ENCODE peak calls at places on chromosomes 7 and 10, in six cellular contexts. N, Z, T, L, A and W are unnamed samples.

GRCh38 chr10:102935939-102936605 is 18.0 kb downstream of the CNNM2 start:
- DNase-seq in N (no peak), L (no peak), T (no peak), A (no peak), Z (no peak), W (no peak)

GRCh38 chr7:151696738-151697514 is 177.2 kb upstream of the RHEB start:
- DNase-seq in Z (no peak), T (peak; percentile 41), A (peak; percentile 83), N (no peak), L (no peak), W (peak; percentile 74)

GRCh38 chr10:132562177-132562915 is 24.8 kb downstream of the INPP5A start:
- DNase-seq in Z (no peak), T (no peak), N (no peak), A (no peak), L (no peak), W (no peak)

GRCh38 chr10:53702489-53702888 is 929.9 kb upstream of the MBL2 start:
- DNase-seq in T (peak; percentile 34), L (no peak), N (no peak), A (no peak), Z (no peak), W (peak; percentile 64)

GRCh38 chr7:116522247-116522646 is 2.6 kb upstream of the CAV1 start:
- DNase-seq in L (no peak), T (no peak), Z (no peak), N (peak; percentile 71), A (no peak), W (no peak)

GRCh38 chr10:43078986-43079273 is 2.1 kb downstream of the RET start:
- DNase-seq in Z (no peak), T (peak; percentile 21), N (no peak), A (peak; percentile 43), L (no peak), W (no peak)

GRCh38 chr10:120588311-120588710 is 131.3 kb downstream of the PLPP4 start:
- DNase-seq in A (no peak), T (no peak), L (no peak), Z (no peak), N (no peak), W (no peak)

GRCh38 chr7:44995555-44996493 is 4.2 kb upstream of the CCM2 start:
- DNase-seq in Z (no peak), N (no peak), T (no peak), A (no peak), L (no peak), W (no peak)

GRCh38 chr7:101717986-101718746 is 89.1 kb upstream of the MYL10 start:
- DNase-seq in N (peak; percentile 4), L (peak; percentile 53), A (no peak), T (peak; percentile 8), Z (no peak), W (peak; percentile 19)

GRCh38 chr7:107998660-107999480 is 4.1 kb downstream of the LAMB1 start:
- DNase-seq in N (no peak), A (no peak), L (no peak), T (no peak), Z (no peak), W (peak; percentile 39)

GRCh38 chr10:44651395-44651661 is 259.8 kb upstream of the TMEM72 start:
- DNase-seq in T (no peak), Z (no peak), A (no peak), N (no peak), L (no peak), W (no peak)

DNA sequence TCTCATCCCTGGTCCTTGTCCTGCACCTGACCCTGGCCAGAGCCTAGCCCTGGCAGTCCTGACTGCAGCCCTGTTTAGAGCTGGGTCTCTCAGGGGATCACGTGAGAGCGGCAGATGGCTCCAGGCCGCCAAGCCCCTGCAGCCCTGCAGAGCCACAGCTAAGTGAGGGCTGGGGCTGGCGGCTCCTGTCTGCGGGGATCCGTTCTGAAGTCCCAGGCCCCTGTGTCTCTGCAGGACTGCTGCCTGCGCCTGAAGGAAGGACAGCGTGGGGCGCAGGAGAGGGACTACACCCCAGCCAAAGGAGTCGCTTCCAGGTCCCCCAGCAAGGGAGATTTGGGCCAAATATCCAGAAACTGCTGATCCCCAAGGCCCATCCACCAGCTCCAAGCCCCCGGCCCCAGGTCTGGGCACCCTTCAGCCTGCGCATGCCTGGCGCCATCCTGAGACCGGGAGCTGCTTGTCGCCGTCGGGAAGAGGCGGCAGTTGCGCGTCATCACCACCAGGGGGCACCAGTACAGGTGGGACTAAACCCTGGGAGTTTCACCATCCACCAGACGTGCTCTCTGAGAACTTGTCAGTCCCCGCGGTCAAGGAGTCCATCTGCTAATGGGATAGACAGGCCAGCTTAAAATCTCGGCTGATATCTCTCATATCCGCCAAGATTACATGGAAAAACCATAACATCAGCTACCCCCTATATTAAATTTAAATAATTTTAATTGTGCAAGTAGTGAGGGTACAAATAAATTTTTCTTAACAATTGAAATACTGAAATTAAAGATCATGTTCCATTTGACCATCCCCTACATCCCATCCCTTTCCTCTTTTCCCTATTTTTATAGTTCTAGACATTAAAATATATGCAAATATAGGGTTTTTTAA is 25.1 kb upstream of the GHRHR start:
- DNase-seq in T (peak; percentile 84), L (peak; percentile 86), Z (peak; percentile 67), N (peak; percentile 64), A (peak; percentile 95), W (peak; percentile 95)
- H3K4me3 ChIP-seq in T (peak overlapping the region; percentile 36), L (no peak overlapping the region), Z (no peak overlapping the region), N (no peak overlapping the region), A (no peak overlapping the region), W (no peak overlapping the region)

GRCh38 chr10:680146-680545 is 9.3 kb downstream of the DIP2C start:
- DNase-seq in Z (no peak), A (no peak), T (no peak), N (no peak), L (no peak), W (no peak)

GRCh38 chr10:682931-683447 is 6.5 kb downstream of the DIP2C start:
- DNase-seq in Z (no peak), A (no peak), L (no peak), N (no peak), T (no peak), W (no peak)

GRCh38 chr10:681670-682318 is 7.7 kb downstream of the DIP2C start:
- DNase-seq in T (no peak), Z (no peak), L (no peak), A (no peak), N (peak; percentile 68), W (peak; percentile 25)

GRCh38 chr10:679556-679955 is 9.9 kb downstream of the DIP2C start:
- DNase-seq in Z (no peak), A (no peak), N (no peak), L (no peak), T (no peak), W (no peak)

DNA sequence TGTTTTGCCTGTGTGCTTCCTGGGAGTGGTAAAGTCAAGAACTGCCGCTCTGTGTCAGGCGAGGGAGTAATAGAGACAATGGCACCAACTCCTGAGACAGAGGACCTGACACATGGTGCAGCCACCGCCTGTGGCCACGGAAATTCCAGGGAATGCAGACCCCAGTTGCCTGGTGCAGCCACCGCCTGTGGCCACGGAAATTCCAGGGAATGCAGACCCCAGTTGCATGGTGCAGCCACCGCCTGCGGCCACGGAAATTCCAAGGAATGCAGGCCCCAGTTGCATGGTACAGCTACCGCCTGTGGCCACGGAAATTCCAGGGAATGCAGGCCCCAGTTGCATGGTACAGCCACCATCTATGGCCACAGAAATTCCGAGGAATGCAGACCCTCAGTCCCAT is 8.7 kb downstream of the DIP2C start:
- DNase-seq in L (no peak), N (no peak), Z (no peak), A (no peak), T (no peak), W (no peak)
- H3K4me1 ChIP-seq in L (no peaks in the 10 kb centered on the region), N (peaks cover 16% of the 10 kb centered on the region), Z (peaks cover 10% of the 10 kb centered on the region), A (no peaks in the 10 kb centered on the region), T (peaks cover 38% of the 10 kb centered on the region), W (peaks cover 14% of the 10 kb centered on the region)

DNA sequence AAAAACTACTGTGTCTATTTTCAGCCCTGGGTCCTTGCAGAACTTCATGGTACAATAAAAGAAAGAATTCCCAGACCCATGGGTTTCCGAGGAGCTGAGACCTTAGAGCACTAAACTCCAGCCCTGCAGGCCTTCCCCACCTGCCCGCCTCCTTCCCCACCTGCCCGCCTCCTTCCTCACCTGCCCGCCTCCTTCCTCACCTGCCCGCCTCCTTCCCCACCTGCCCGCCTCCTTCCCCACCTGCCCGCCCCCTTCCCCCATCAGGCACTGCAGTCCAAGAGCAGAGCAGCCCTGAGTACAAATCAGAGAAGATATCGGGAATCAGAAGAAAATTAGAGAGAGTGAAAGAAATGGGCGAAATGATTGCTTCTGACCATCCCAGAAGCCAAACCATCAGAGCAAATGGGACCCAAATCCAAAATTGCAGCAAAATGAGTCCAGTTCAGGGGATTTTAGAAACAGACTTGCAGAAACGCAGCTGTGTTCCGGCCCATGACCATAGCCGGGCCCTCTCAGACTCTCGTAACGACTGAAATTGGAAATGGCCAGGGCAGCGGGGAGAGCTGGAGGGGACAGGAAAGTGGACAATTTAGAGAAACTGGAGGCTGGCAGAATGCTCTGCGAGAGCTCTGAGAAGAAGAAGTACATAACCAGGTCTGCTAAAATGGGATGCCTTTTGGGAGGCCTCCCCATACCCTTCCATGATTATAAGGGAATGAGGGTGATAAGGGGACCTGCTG is 568.4 kb downstream of the TCERG1L start:
- DNase-seq in A (no peak), L (no peak), N (no peak), T (no peak), Z (no peak), W (no peak)
- H3K9me3 ChIP-seq in A (peaks cover 4% of the 10 kb centered on the region), L (no peaks in the 10 kb centered on the region), N (no peaks in the 10 kb centered on the region), T (no peaks in the 10 kb centered on the region), Z (no peaks in the 10 kb centered on the region), W (no peaks in the 10 kb centered on the region)

DNA sequence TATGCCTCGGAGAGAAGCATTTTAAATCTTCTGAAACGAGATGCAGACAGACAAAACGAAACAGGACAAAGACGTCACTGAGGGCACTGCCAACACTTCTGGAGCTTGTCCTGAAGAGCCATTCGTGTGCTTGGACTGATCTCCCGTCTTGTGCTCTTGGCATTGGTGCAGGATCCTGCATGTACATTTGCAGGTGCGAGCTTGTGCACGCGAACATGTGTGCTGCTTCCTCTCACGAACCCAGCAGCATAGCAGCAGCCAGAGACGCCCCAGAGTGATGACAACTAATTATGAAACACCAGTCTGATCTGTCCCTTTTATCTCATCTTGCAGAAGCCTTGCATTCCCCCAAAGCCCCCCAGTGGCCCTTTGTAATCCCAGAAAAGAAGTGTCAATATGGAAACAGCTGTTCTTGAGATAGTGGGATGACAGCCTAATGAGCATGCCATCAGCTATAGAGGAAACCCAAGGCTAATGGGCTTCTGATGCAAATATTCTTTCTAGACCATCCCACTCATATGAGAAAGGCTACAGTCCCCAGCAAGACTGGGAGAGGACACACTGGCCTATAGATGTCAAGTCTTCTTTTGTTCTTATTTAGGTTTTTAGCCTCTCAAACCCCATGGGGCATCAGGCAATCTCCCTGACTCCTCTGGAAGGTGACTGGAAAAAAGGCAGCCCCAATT is 310.6 kb downstream of the FRMD4A start:
- DNase-seq in Z (no peak), L (no peak), N (no peak), A (no peak), T (no peak), W (no peak)
- H3K4me3 ChIP-seq in Z (no peak overlapping the region), L (no peak overlapping the region), N (no peak overlapping the region), A (no peak overlapping the region), T (no peak overlapping the region), W (no peak overlapping the region)

DNA sequence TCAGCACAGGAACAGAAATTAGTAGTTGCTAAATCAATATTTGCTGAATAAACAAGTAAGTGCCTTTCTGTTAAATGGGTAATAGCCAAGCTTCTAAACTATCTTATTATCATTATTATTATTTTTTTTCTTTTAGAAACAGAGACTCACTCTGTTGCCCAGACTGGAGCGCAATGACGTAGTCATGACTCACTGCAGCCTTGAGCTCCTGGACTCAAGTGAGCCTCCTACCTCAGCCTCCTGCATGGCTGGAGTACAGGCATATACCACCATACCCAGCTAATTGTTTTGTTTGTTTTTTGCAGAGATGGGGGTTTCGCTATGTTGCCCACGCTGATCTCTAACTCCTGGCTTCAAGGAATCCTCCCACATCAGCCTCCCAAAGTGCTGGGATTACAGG is 12.3 kb upstream of the ELN start:
- DNase-seq in A (no peak), N (no peak), T (no peak), Z (no peak), L (no peak), W (no peak)
- H3K4me1 ChIP-seq in A (no peaks in the 10 kb centered on the region), N (no peaks in the 10 kb centered on the region), T (peaks cover 7% of the 10 kb centered on the region), Z (no peaks in the 10 kb centered on the region), L (peaks cover 11% of the 10 kb centered on the region), W (no peaks in the 10 kb centered on the region)